ENCODE peak calls at places on chromosome 1, in six cellular contexts. W, P, H, D, I and T are unnamed samples.

GRCh38 chr1:204074274-204075115 is 1.6 kb downstream of the SOX13 start:
- DNase-seq in W (no peak), P (peak), H (no peak), D (peak), I (peak), T (peak)

GRCh38 chr1:205343431-205344009 is 13.2 kb downstream of the KLHDC8A start:
- DNase-seq in W (no peak), P (peak), H (no peak), D (peak), I (no peak), T (peak)

GRCh38 chr1:158362501-158362900 is 8.8 kb downstream of the CD1E start:
- DNase-seq in W (no peak), P (no peak), H (no peak), D (no peak), I (no peak), T (no peak)

GRCh38 chr1:203807211-203807610 is 11.8 kb downstream of the ZBED6 start:
- DNase-seq in W (no peak), P (no peak), H (no peak), D (no peak), I (no peak), T (peak)

GRCh38 chr1:229129306-229130027 is 141.4 kb upstream of the RAB4A start:
- DNase-seq in W (no peak), P (no peak), H (no peak), D (no peak), I (no peak), T (no peak)

GRCh38 chr1:113912594-113913311 is 7.6 kb downstream of the DCLRE1B start:
- DNase-seq in W (no peak), P (no peak), H (no peak), D (no peak), I (peak), T (peak)

GRCh38 chr1:205480349-205481278 is 23.9 kb upstream of the CDK18 start:
- DNase-seq in W (no peak), P (no peak), H (peak), D (no peak), I (no peak), T (no peak)

GRCh38 chr1:62269439-62269838 is 49.8 kb downstream of the KANK4 start:
- DNase-seq in W (no peak), P (no peak), H (no peak), D (no peak), I (no peak), T (no peak)

GRCh38 chr1:1293618-1294249 is 13.5 kb downstream of the SCNN1D start:
- DNase-seq in W (no peak), P (peak), H (no peak), D (peak), I (no peak), T (no peak)

GRCh38 chr1:112605633-112606327 is 13.2 kb downstream of the ST7L start:
- DNase-seq in W (no peak), P (no peak), H (no peak), D (no peak), I (peak), T (no peak)

GRCh38 chr1:44714944-44715571 is 15.9 kb downstream of the RNU5D-1 start:
- DNase-seq in W (no peak), P (peak), H (peak), D (peak), I (peak), T (peak)

GRCh38 chr1:94456736-94457135 is 38.5 kb downstream of the ABCD3 start:
- DNase-seq in W (no peak), P (no peak), H (no peak), D (no peak), I (no peak), T (peak)

GRCh38 chr1:32393832-32394140 is 455 bp downstream of the BSDC1 start:
- DNase-seq in W (no peak), P (no peak), H (peak), D (peak), I (peak), T (peak)

GRCh38 chr1:169371400-169371799 is 3.4 kb downstream of the BLZF1 start:
- DNase-seq in W (no peak), P (no peak), H (no peak), D (no peak), I (no peak), T (no peak)

GRCh38 chr1:70361727-70362413 is 7.3 kb upstream of the ANKRD13C start:
- DNase-seq in W (no peak), P (no peak), H (no peak), D (peak), I (peak), T (peak)

GRCh38 chr1:202599669-202600431 is 110.4 kb downstream of the SYT2 start:
- DNase-seq in W (peak), P (peak), H (peak), D (peak), I (peak), T (peak)

GRCh38 chr1:56854521-56855099 is at the start of gene C8A:
- DNase-seq in W (no peak), P (no peak), H (no peak), D (no peak), I (no peak), T (no peak)

GRCh38 chr1:119674835-119675289 is 26.8 kb upstream of the ZNF697 start:
- DNase-seq in W (peak), P (no peak), H (no peak), D (no peak), I (peak), T (peak)

GRCh38 chr1:48246727-48247126 is 24.2 kb downstream of the SLC5A9 start:
- DNase-seq in W (no peak), P (peak), H (no peak), D (no peak), I (peak), T (no peak)

GRCh38 chr1:168465942-168466702 is 77.7 kb downstream of the XCL2 start:
- DNase-seq in W (no peak), P (peak), H (peak), D (no peak), I (peak), T (no peak)

GRCh38 chr1:90114521-90115141 is 119.7 kb downstream of the ZNF326 start:
- DNase-seq in W (peak), P (peak), H (peak), D (peak), I (peak), T (peak)

GRCh38 chr1:234724517-234725176 is 114.7 kb upstream of the IRF2BP2 start:
- DNase-seq in W (peak), P (peak), H (no peak), D (peak), I (no peak), T (no peak)

GRCh38 chr1:109927908-109928307 is 17.3 kb downstream of the CSF1 start:
- DNase-seq in W (no peak), P (no peak), H (no peak), D (no peak), I (no peak), T (peak)

GRCh38 chr1:154179951-154180687 is 11.8 kb downstream of the TPM3 start:
- DNase-seq in W (no peak), P (no peak), H (peak), D (peak), I (no peak), T (no peak)

GRCh38 chr1:32361674-32362473 is 411 bp downstream of the FAM229A start:
- DNase-seq in W (no peak), P (peak), H (no peak), D (peak), I (no peak), T (peak)

GRCh38 chr1:211814313-211814712 is 16.2 kb downstream of the LPGAT1 start:
- DNase-seq in W (no peak), P (no peak), H (no peak), D (no peak), I (no peak), T (no peak)

GRCh38 chr1:33346921-33347649 is 26.2 kb upstream of the A3GALT2 start:
- DNase-seq in W (peak), P (no peak), H (no peak), D (no peak), I (peak), T (peak)

GRCh38 chr1:61851849-61852692 is 109.8 kb downstream of the PATJ start:
- DNase-seq in W (peak), P (peak), H (peak), D (peak), I (peak), T (peak)

GRCh38 chr1:24914226-24915069 is 15.6 kb downstream of the RUNX3 start:
- DNase-seq in W (no peak), P (peak), H (no peak), D (no peak), I (peak), T (peak)

DNA sequence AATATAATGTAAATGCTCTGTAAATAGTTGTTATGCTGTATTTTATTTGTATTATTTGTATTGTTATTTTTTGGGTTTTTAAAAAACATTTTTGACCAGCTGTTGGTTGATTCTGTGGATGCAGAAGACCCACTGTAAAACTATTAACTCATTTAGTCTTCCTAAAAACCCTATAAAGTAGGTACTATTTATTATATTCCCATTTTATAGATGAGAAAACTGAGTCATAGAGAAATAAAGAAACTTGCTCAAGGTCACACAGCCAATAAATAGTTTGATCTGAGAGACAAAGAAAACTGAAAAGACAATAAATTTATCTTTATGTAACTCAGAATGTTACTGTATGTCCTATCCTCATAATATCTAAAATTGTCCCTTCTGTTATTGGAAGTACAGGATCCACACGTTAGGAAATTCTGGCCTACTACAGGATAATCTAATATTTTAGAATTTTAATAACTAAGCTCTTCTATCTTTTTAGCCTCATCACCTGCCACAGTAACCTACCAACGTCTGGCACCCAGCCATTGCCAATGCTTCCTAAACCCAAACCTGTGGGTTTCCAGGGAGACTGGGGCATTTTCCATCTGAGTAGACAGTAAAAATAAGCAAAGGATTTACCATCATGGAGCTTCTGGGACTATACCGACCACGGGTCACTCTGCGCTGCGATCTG is 1.1 kb upstream of the MAP3K21 start:
- DNase-seq in W (no peak), P (no peak), H (no peak), D (no peak), I (no peak), T (no peak)
- H3K4me3 ChIP-seq in W (peak), P (no peak), H (peak), D (peak), I (peak), T (no peak)

GRCh38 chr1:54129858-54130257 is 22.9 kb downstream of the CDCP2 start:
- DNase-seq in W (no peak), P (no peak), H (no peak), D (no peak), I (no peak), T (no peak)
- TF ChIP-seq EZH2phosphoT487 in W (no peak), P (no peak), H (no peak), D (no peak), I (no peak), T (no peak)

GRCh38 chr1:226060976-226061792 is 1.3 kb upstream of the H3-3A start:
- DNase-seq in W (no peak), P (peak), H (no peak), D (no peak), I (peak), T (peak)

GRCh38 chr1:226059709-226060108 is 2.8 kb upstream of the H3-3A start:
- DNase-seq in W (no peak), P (no peak), H (no peak), D (no peak), I (no peak), T (no peak)

GRCh38 chr1:226061793-226062557 is 541 bp upstream of the H3-3A start:
- DNase-seq in W (no peak), P (peak), H (no peak), D (peak), I (peak), T (peak)

GRCh38 chr1:226062558-226063361 is at the start of gene H3-3A:
- DNase-seq in W (peak), P (peak), H (peak), D (peak), I (peak), T (peak)

DNA sequence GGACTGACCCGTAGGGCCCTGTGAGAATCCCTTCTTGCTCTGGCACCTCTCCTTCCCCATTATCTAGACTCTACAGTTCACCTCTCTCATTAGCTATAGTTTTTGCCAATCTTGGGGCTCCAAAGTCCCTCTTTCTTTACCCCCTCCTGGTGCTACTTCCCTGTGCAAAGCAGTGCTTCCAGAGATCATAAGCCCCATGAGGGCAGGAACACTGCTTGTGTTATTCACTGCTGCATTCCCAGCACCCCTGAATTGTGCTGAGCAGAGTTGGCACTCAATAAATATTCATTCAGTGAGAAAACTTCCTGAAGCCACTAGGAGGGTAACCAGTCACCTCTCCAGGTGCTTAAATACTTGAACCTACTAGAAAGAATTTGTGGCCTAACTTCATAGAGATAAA is 2.1 kb upstream of the H3-3A start:
- DNase-seq in W (no peak), P (no peak), H (no peak), D (no peak), I (no peak), T (no peak)
- H3K9ac ChIP-seq in W (no peak), P (no peak), H (no peak), D (no peak), I (no peak), T (peak)

DNA sequence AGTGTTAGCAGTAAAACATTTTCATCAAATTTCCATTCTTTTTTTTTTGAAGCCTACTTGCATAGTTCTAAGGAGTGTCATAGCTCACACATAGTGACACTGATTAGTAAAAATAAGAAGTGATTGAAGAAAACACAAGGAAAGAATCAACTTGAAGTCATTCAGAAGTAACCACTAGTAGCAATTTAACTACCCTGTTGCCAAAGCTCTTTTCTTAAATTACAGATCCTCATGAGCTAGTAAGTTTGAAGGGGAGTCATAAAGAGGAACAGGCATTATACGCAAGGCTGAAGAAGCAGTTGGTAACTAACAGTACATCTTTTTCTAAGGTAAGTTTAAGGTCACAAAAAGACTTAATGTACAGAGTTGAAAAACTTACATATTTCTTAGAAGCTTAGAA is 332.2 kb downstream of the CHRM3 start:
- DNase-seq in W (no peak), P (no peak), H (no peak), D (no peak), I (no peak), T (no peak)
- H3K4me3 ChIP-seq in W (no peak), P (no peak), H (no peak), D (no peak), I (no peak), T (no peak)

GRCh38 chr1:247212012-247212411 is 40.2 kb upstream of the ZNF124 start:
- DNase-seq in W (no peak), P (no peak), H (peak), D (no peak), I (no peak), T (no peak)

GRCh38 chr1:247211339-247211738 is 39.5 kb upstream of the ZNF124 start:
- DNase-seq in W (no peak), P (no peak), H (peak), D (peak), I (no peak), T (no peak)

GRCh38 chr1:247210062-247210385 is 38.2 kb upstream of the ZNF124 start:
- DNase-seq in W (no peak), P (no peak), H (no peak), D (no peak), I (no peak), T (no peak)

GRCh38 chr1:247210386-247211117 is 38.7 kb upstream of the ZNF124 start:
- DNase-seq in W (peak), P (peak), H (peak), D (peak), I (peak), T (peak)

DNA sequence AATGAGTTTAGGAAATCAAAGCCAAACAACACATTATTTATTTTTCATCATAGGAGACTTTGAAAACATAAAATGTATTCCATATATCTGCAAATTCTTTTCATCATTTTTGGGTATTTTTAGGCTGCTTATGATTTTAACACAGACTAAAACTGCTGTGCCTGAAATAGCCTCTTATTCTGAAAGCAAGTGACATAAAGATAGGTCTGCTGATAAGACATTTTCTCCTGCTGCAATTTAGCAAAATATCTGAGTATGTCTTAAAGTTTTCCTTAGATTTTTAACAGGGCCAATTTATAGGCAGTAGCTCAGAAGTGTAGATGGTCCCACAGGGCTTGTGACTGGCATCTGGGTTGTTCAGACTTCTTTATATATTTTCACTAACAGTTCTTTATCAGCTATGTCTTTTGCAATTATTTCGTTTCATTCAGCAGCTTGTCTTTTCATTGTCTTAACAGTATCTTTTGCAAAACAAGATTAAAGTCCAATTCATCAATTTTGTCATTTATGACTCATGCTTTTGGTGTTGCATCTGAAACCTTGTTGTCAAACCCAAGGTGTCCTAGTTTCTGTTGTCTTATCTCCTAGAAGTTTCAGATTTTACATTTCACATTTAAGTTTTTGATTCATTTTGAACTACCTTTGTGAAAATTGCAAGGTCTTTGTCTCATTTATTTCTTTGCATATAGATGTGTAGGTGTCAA is 41.2 kb upstream of the ZNF124 start:
- DNase-seq in W (no peak), P (no peak), H (peak), D (no peak), I (no peak), T (no peak)
- TF ChIP-seq EZH2phosphoT487 in W (no peak), P (no peak), H (no peak), D (no peak), I (no peak), T (no peak)

GRCh38 chr1:64909021-64909420 is 57.3 kb downstream of the JAK1 start:
- DNase-seq in W (no peak), P (no peak), H (no peak), D (no peak), I (no peak), T (peak)
- H3K9ac ChIP-seq in W (no peak), P (no peak), H (no peak), D (no peak), I (no peak), T (no peak)

GRCh38 chr1:243421784-243422183 is 165.9 kb downstream of the SDCCAG8 start:
- DNase-seq in W (no peak), P (peak), H (peak), D (peak), I (peak), T (peak)
- H3K4me3 ChIP-seq in W (no peak), P (peak), H (peak), D (no peak), I (peak), T (peak)

DNA sequence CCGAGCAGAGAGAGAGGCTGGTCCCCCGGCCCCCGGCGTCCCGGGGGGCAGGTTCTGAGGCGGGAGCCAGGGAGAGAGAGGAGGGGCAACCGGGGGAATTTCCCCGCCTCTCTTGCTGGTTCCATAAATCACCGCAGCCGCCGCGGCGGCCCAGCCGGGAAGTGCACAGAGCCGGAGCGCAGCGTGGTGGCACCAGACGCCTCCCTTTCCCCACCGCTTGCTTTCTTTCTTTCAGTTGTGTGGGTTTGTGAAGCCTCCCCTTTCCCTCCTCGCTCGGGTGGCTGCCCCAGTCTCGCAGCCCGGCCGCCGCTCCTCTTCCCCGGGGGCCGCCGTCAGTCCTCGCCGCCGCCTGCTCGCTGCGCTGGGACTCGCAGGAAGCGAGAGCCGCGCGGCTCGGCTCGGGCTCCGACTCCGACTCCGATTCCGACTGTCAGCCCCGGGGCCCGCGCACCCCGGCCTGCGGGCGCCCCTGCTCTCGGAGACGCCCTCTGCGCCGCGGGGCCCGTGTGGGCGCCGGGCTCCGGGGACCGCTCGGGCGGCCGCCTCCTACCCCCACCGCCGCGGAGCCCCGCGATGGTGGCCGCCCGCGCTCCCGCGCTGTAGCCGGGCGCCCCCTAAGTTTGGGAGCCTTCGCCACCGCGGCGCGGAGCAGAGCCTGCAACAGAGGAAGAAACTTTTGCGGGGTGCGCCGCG is at the start of gene CACHD1:
- DNase-seq in W (peak), P (peak), H (peak), D (peak), I (peak), T (peak)
- TF ChIP-seq EZH2phosphoT487 in W (no peak), P (no peak), H (no peak), D (no peak), I (no peak), T (no peak)